ENCODE peak calls at places on chromosomes 2 and 18, in seven cellular contexts. M is transverse colon; J is MM.1S; K is hepatocyte; W is A549; G is right cardiac atrium; O is naive thymus-derived CD4-positive, alpha-beta T cell. H is an unnamed sample.

GRCh38 chr18:45739268-45739667 is 15.3 kb downstream of the SLC14A1 start:
- DNase-seq in M (no peak), O (no peak), W (no peak), J (no peak), K (no peak), G (no peak), H (no peak)

GRCh38 chr18:50128506-50129271 is 66.3 kb downstream of the MYO5B start:
- DNase-seq in J (no peak), W (no peak), O (no peak), M (peak), K (peak), G (no peak), H (no peak)

GRCh38 chr2:235494716-235495372 is 1.0 kb downstream of the AGAP1 start:
- DNase-seq in J (no peak), M (peak), K (peak), W (peak), O (no peak), G (peak), H (no peak)

GRCh38 chr2:80703532-80703931 is 399.0 kb upstream of the LRRTM1 start:
- DNase-seq in J (no peak), K (no peak), O (no peak), G (no peak), W (no peak), M (no peak), H (no peak)

GRCh38 chr2:230885467-230886130 is 20.9 kb downstream of the ITM2C start:
- DNase-seq in O (no peak), J (peak), M (no peak), G (peak), W (no peak), K (peak), H (no peak)

GRCh38 chr2:72897785-72898184 is 10.6 kb downstream of the SPR start:
- DNase-seq in M (no peak), K (no peak), O (no peak), G (no peak), J (no peak), W (no peak), H (no peak)

GRCh38 chr2:9379372-9379725 is 44.0 kb downstream of the ITGB1BP1 start:
- DNase-seq in O (no peak), J (no peak), M (no peak), G (no peak), W (no peak), K (no peak), H (no peak)

GRCh38 chr2:14901740-14902139 is 269.2 kb downstream of the LRATD1 start:
- DNase-seq in G (no peak), O (no peak), K (no peak), W (peak), M (no peak), J (no peak), H (no peak)

GRCh38 chr2:159968282-159968900 is 94.0 kb downstream of the PLA2R1 start:
- DNase-seq in J (peak), M (peak), W (peak), K (peak), O (peak), G (no peak), H (no peak)

GRCh38 chr2:177056540-177056939 is 156.1 kb upstream of the HNRNPA3 start:
- DNase-seq in M (no peak), J (no peak), K (no peak), G (no peak), O (no peak), W (peak), H (no peak)

GRCh38 chr2:64651590-64651989 is 2.1 kb downstream of the SERTAD2 start:
- DNase-seq in W (no peak), O (no peak), J (no peak), G (no peak), M (no peak), K (peak), H (no peak)

GRCh38 chr2:212854766-212855165 is 296.6 kb downstream of the IKZF2 start:
- DNase-seq in O (no peak), G (no peak), W (no peak), M (no peak), J (no peak), K (no peak), H (no peak)

GRCh38 chr2:72031346-72032115 is 116.1 kb downstream of the CYP26B1 start:
- DNase-seq in G (no peak), O (no peak), K (no peak), J (no peak), M (no peak), W (no peak), H (peak)

GRCh38 chr2:55805662-55806061 is 112.0 kb upstream of the PNPT1 start:
- DNase-seq in W (no peak), O (no peak), M (no peak), K (no peak), J (no peak), G (no peak), H (no peak)

GRCh38 chr2:19362094-19362649 is 3.7 kb upstream of the OSR1 start:
- DNase-seq in M (no peak), G (no peak), J (peak), K (no peak), W (peak), O (peak), H (no peak)

GRCh38 chr2:149001496-149001895 is 37.0 kb upstream of the LYPD6B start:
- DNase-seq in J (no peak), M (no peak), G (no peak), K (no peak), W (no peak), O (no peak), H (no peak)

GRCh38 chr18:7417742-7418141 is 149.4 kb upstream of the PTPRM start:
- DNase-seq in K (peak), G (no peak), O (no peak), J (no peak), W (peak), M (no peak), H (no peak)

GRCh38 chr2:86336350-86337234 is 834 bp downstream of the REEP1 start:
- DNase-seq in W (no peak), M (no peak), K (peak), G (no peak), J (no peak), O (no peak), H (no peak)

GRCh38 chr2:21774691-21775090 is 650.9 kb downstream of the TDRD15 start:
- DNase-seq in K (no peak), G (no peak), J (no peak), O (no peak), M (no peak), W (no peak), H (no peak)

GRCh38 chr2:230234122-230234722 is 8.7 kb downstream of the SP140 start:
- DNase-seq in W (no peak), J (no peak), O (no peak), M (no peak), G (no peak), K (no peak), H (no peak)

GRCh38 chr2:44970846-44971450 is 29.4 kb downstream of the SIX3 start:
- DNase-seq in M (no peak), O (no peak), J (no peak), G (no peak), W (peak), K (no peak), H (no peak)

GRCh38 chr18:22207022-22207758 is 37.8 kb downstream of the GATA6 start:
- DNase-seq in O (no peak), J (no peak), G (no peak), M (no peak), K (no peak), W (no peak), H (no peak)

GRCh38 chr18:13305326-13305725 is 86.8 kb downstream of the LDLRAD4 start:
- DNase-seq in K (no peak), M (no peak), J (no peak), W (no peak), O (no peak), G (no peak), H (no peak)

GRCh38 chr18:13312515-13312914 is 94.0 kb downstream of the LDLRAD4 start:
- DNase-seq in G (no peak), J (no peak), M (no peak), K (no peak), W (no peak), O (no peak), H (no peak)

GRCh38 chr18:13310286-13310685 is 91.7 kb downstream of the LDLRAD4 start:
- DNase-seq in O (no peak), J (no peak), W (no peak), K (no peak), G (no peak), M (no peak), H (no peak)

GRCh38 chr18:13308369-13308768 is 89.8 kb downstream of the LDLRAD4 start:
- DNase-seq in J (no peak), G (no peak), K (no peak), O (no peak), M (no peak), W (no peak), H (peak)

GRCh38 chr18:13309031-13309430 is 90.5 kb downstream of the LDLRAD4 start:
- DNase-seq in M (no peak), W (no peak), G (no peak), O (no peak), J (no peak), K (no peak), H (peak)
- H3K4me3 ChIP-seq in M (no peak), W (no peak), G (no peak), O (no peak), J (no peak), K (no peak), H (no peak)

GRCh38 chr2:10987439-10987838 is 75.7 kb downstream of the KCNF1 start:
- DNase-seq in O (no peak), G (no peak), M (no peak), K (no peak), W (no peak), J (no peak), H (no peak)

GRCh38 chr2:10984418-10985130 is 72.8 kb downstream of the KCNF1 start:
- DNase-seq in W (no peak), O (no peak), G (no peak), M (no peak), J (no peak), K (peak), H (no peak)

GRCh38 chr2:10985260-10985659 is 73.5 kb downstream of the KCNF1 start:
- DNase-seq in W (no peak), O (no peak), G (no peak), K (no peak), M (no peak), J (no peak), H (no peak)

GRCh38 chr2:10987861-10988260 is 76.1 kb downstream of the KCNF1 start:
- DNase-seq in M (no peak), J (no peak), K (no peak), O (no peak), G (no peak), W (no peak), H (no peak)

GRCh38 chr2:10985901-10986535 is 74.3 kb downstream of the KCNF1 start:
- DNase-seq in O (no peak), K (no peak), J (no peak), G (no peak), M (no peak), W (no peak), H (no peak)
- H3K27ac ChIP-seq in O (no peak), K (peak), J (no peak), G (no peak), M (no peak), W (no peak), H (no peak)

GRCh38 chr2:85135066-85135914 is 2.1 kb downstream of the TCF7L1 start:
- DNase-seq in M (no peak), G (peak), O (no peak), K (no peak), W (no peak), J (no peak), H (no peak)
- H3K4me3 ChIP-seq in M (peak), G (peak), O (no peak), K (peak), W (no peak), J (no peak), H (peak)

GRCh38 chr2:42903821-42904575 is 111.6 kb upstream of the HAAO start:
- DNase-seq in K (no peak), G (no peak), W (no peak), J (no peak), M (no peak), O (no peak), H (peak)

GRCh38 chr2:42900226-42900744 is 107.9 kb upstream of the HAAO start:
- DNase-seq in G (no peak), O (no peak), W (no peak), M (no peak), K (no peak), J (no peak), H (no peak)

GRCh38 chr2:42902939-42903709 is 110.7 kb upstream of the HAAO start:
- DNase-seq in K (no peak), M (no peak), W (no peak), J (no peak), O (no peak), G (no peak), H (peak)

GRCh38 chr2:42904576-42904876 is 112.1 kb upstream of the HAAO start:
- DNase-seq in G (no peak), M (no peak), K (no peak), O (no peak), J (no peak), W (no peak), H (no peak)

GRCh38 chr2:42901076-42901645 is 108.8 kb upstream of the HAAO start:
- DNase-seq in O (no peak), G (no peak), K (no peak), M (no peak), J (no peak), W (no peak), H (no peak)
- H3K27ac ChIP-seq in O (no peak), G (no peak), K (peak), M (peak), J (no peak), W (no peak), H (peak)

DNA sequence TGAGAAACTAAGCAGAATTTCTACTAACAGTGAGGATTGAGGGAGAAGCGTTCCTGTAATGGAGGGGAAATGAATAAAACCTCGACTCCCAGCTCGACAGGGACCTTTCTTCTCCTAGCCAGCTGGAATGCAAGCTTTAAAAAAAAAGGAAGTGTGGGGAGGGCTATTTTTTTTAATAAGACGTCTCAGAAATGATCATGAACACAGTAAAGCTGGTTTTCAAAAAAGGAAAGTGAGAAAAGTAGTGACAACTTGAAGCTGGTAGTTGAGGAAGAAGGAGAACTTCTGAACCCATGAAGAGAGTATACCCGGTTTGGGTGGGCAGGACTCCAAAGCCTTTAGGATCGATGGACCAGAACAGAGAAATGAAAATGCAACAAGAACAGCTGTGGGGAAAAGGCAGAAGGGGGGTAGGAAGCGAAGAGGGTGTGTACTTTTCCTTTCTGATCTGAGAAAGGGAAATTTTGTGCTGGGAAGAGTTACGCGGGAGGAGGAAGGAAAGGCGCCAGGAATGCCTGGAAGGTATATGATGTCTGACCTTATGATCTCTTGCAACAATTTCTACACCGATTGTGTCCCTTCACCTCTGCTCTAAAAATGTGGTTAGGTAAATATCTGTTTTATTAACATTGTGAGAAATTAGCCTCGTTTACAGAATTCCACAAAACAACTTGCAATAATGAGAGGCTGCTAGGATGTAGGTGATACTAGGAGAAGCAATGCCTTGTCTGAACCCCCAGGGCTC is 22.6 kb upstream of the CYP1B1 start:
- DNase-seq in W (no peak), O (no peak), K (no peak), M (no peak), G (no peak), J (no peak), H (no peak)
- H3K4me3 ChIP-seq in W (peak), O (no peak), K (no peak), M (no peak), G (peak), J (no peak), H (peak)

GRCh38 chr2:239299218-239299939 is 101.4 kb downstream of the HDAC4 start:
- DNase-seq in O (no peak), J (no peak), M (peak), W (no peak), G (no peak), K (peak), H (peak)
- H3K27ac ChIP-seq in O (peak), J (no peak), M (peak), W (peak), G (no peak), K (peak), H (no peak)

GRCh38 chr2:73920577-73921545 is 5.8 kb upstream of the DGUOK start:
- DNase-seq in J (no peak), M (peak), O (peak), G (no peak), W (peak), K (peak), H (no peak)
- H3K4me3 ChIP-seq in J (no peak), M (no peak), O (no peak), G (no peak), W (no peak), K (no peak), H (no peak)

H was measured in coronary artery.